ENCODE peak calls at places on chromosomes 5 and 9, in nine cellular contexts. L, G, M, Q, T, E, W, F and S are unnamed samples.

GRCh38 chr9:101999441-101999840 is 261.0 kb upstream of the GRIN3A start:
- DNase-seq in T (no peak), M (no peak), W (no peak), F (no peak), E (no peak), G (no peak), Q (no peak), L (no peak), S (no peak)

GRCh38 chr9:100066539-100066938 is 32.3 kb downstream of the ERP44 start:
- DNase-seq in G (no peak), M (peak), T (no peak), L (no peak), W (no peak), Q (no peak), F (no peak), E (peak), S (no peak)

GRCh38 chr9:7147136-7148090 is 389.6 kb downstream of the KDM4C start:
- DNase-seq in E (no peak), Q (peak), W (no peak), T (no peak), L (no peak), M (no peak), G (no peak), F (no peak), S (no peak)

GRCh38 chr5:60961685-60962084 is 16.7 kb downstream of the NDUFAF2 start:
- DNase-seq in M (peak), G (no peak), F (no peak), E (peak), W (no peak), T (no peak), L (no peak), Q (no peak), S (no peak)

GRCh38 chr5:138819065-138819464 is 56.1 kb downstream of the LRRTM2 start:
- DNase-seq in E (no peak), G (peak), T (no peak), L (no peak), M (no peak), W (no peak), F (no peak), Q (peak), S (peak)

GRCh38 chr9:18238254-18238653 is 235.7 kb upstream of the ADAMTSL1 start:
- DNase-seq in T (no peak), M (peak), Q (no peak), W (no peak), E (peak), G (no peak), F (no peak), L (no peak), S (no peak)

GRCh38 chr5:138654281-138654867 is 79.2 kb upstream of the HSPA9 start:
- DNase-seq in G (no peak), Q (no peak), L (peak), W (no peak), E (peak), T (peak), F (peak), M (peak), S (no peak)

GRCh38 chr5:125883223-125883622 is 540.0 kb upstream of the GRAMD2B start:
- DNase-seq in T (no peak), M (no peak), E (no peak), L (no peak), W (no peak), G (no peak), Q (no peak), F (no peak), S (no peak)

DNA sequence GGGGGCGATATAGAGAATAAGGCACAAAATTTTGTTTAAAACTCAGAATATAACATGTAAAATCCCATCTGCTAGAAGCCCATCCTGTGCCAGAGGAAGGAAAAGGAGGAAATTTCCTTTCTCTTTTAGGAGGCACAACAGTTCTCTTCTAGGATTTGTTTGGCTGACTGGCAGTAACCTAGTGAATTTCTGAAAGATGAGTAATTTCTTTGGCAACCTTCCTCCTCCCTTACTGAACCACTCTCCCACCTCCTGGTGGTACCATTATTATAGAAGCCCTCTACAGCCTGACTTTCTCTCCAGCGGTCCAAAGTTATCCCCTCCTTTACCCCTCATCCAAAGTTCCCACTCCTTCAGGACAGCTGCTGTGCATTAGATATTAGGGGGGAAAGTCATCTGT is 18.3 kb downstream of the MOCS2 start:
- DNase-seq in G (no peak), F (no peak), Q (no peak), L (no peak), T (no peak), W (no peak), E (peak), M (peak), S (no peak)
- H3K27ac ChIP-seq in G (no peak), F (no peak), Q (no peak), L (no peak), T (no peak), W (no peak), E (no peak), M (no peak), S (no peak)

DNA sequence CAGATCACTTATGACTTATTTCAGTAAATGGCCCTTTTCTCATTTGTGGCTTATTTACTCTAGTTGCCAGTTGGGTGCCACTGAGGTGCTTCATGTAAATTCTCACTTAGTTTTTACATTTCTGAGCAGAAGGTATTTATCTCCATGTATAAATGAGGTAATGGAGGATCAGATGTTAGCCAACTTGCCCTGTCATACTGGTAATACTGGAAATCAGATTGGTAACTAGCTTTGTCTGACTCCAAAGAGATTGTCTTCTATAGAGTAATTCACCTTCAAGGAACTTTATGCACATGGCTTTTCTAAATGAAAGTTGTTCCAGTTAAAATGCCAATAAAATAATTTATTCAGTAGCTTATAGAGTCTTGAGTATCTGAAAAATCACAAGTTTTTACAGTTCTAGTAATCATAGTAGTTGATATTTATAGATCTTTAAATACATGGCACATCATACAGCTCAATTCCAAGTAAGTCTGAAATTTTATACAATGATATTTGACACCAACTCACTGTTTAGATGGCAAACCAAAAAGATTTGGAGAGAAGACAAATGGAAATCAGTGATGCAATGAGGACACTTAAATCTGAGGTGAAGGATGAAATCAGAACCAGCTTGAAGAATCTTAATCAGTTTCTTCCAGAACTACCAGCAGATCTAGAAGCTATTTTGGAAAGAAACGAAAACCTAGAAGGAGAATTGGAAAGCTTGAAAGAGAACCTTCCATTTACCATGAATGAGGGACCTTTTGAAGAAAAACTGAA is 28.8 kb downstream of the RAB14 start:
- DNase-seq in E (no peak), M (no peak), L (no peak), Q (no peak), T (no peak), G (no peak), F (no peak), W (no peak), S (no peak)
- H3K27ac ChIP-seq in E (no peak), M (no peak), L (no peak), Q (no peak), T (no peak), G (no peak), F (no peak), W (no peak), S (no peak)

GRCh38 chr5:143445726-143446125 is 42.2 kb upstream of the NR3C1 start:
- DNase-seq in Q (no peak), W (no peak), F (no peak), E (no peak), G (no peak), M (no peak), L (no peak), T (no peak), S (no peak)
- H3K27ac ChIP-seq in Q (no peak), W (no peak), F (no peak), E (no peak), G (no peak), M (no peak), L (no peak), T (no peak), S (no peak)

GRCh38 chr5:58363444-58363843 is 96.4 kb downstream of the PLK2 start:
- DNase-seq in L (no peak), E (no peak), F (no peak), T (no peak), G (no peak), M (no peak), W (no peak), Q (no peak), S (no peak)

GRCh38 chr5:58357799-58358198 is 102.1 kb downstream of the PLK2 start:
- DNase-seq in F (no peak), E (no peak), G (no peak), Q (no peak), M (no peak), T (no peak), W (no peak), L (no peak), S (no peak)

GRCh38 chr5:58362135-58362534 is 97.8 kb downstream of the PLK2 start:
- DNase-seq in E (no peak), F (no peak), W (no peak), M (no peak), G (no peak), L (no peak), T (no peak), Q (no peak), S (no peak)

GRCh38 chr5:58358436-58358835 is 101.5 kb downstream of the PLK2 start:
- DNase-seq in F (no peak), W (no peak), M (no peak), Q (no peak), T (no peak), E (no peak), L (no peak), G (no peak), S (no peak)

DNA sequence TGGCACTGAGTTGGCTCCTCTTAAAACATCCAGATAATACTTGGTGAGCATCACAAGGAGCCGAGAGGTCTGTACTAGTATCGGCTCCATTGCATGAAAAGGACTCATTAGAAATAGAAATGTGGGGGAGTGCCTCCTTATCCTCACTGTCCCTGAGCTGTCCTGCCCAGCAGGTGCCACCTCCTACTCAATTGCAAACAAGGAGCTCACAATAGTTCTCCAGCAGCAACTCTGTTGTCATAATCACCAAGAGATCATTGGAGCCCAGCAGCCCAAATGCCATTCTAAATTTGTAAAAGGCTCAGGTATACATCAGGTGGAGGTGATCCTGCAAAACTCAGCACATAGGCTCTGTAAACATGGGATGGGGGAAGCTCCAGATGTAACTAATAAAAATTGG is 99.1 kb downstream of the PLK2 start:
- DNase-seq in E (no peak), L (no peak), G (no peak), T (no peak), F (no peak), M (no peak), W (no peak), Q (no peak), S (no peak)
- H3K27ac ChIP-seq in E (no peak), L (no peak), G (no peak), T (no peak), F (no peak), M (no peak), W (no peak), Q (no peak), S (no peak)

GRCh38 chr9:70696694-70697335 is 282.4 kb upstream of the KLF9 start:
- DNase-seq in L (no peak), T (no peak), G (peak), F (no peak), E (no peak), M (no peak), W (no peak), Q (no peak), S (no peak)
- H3K27ac ChIP-seq in L (no peak), T (no peak), G (no peak), F (no peak), E (no peak), M (no peak), W (no peak), Q (no peak), S (no peak)

GRCh38 chr5:151684690-151685361 is 1.9 kb downstream of the SPARC start:
- DNase-seq in F (no peak), M (peak), W (no peak), L (no peak), T (no peak), E (peak), Q (peak), G (peak), S (no peak)

GRCh38 chr5:151682240-151682639 is 4.5 kb downstream of the SPARC start:
- DNase-seq in M (peak), G (no peak), E (no peak), F (no peak), L (no peak), W (no peak), Q (no peak), T (no peak), S (no peak)

GRCh38 chr5:151683936-151684586 is 2.7 kb downstream of the SPARC start:
- DNase-seq in T (no peak), F (no peak), G (no peak), W (no peak), M (peak), Q (no peak), E (peak), L (no peak), S (no peak)

GRCh38 chr5:151682751-151683331 is 3.9 kb downstream of the SPARC start:
- DNase-seq in L (no peak), W (no peak), T (no peak), F (no peak), E (peak), G (no peak), Q (no peak), M (peak), S (no peak)

GRCh38 chr5:151683444-151683843 is 3.3 kb downstream of the SPARC start:
- DNase-seq in M (peak), Q (no peak), G (no peak), W (no peak), T (no peak), F (no peak), L (no peak), E (no peak), S (no peak)
- H3K27ac ChIP-seq in M (peak), Q (peak), G (no peak), W (peak), T (no peak), F (no peak), L (no peak), E (peak), S (no peak)

GRCh38 chr5:158287643-158288228 is 428.8 kb upstream of the CLINT1 start:
- DNase-seq in F (no peak), E (peak), L (no peak), M (peak), T (no peak), G (no peak), Q (no peak), W (no peak), S (no peak)
- H3K27ac ChIP-seq in F (no peak), E (no peak), L (no peak), M (no peak), T (no peak), G (no peak), Q (no peak), W (no peak), S (no peak)